ENCODE peak calls at places on chromosomes 4 and X, in four cellular contexts. V is Right ventricle myocardium superior, E is lower leg skin, H is ureter. X is an unnamed sample.

GRCh38 chrX:139200793-139201192 is 329.7 kb upstream of the F9 start:
- DNase-seq in H (no peak), E (no peak), V (no peak), X (peak; percentile 31)

GRCh38 chr4:138592801-138593200 is 350.7 kb upstream of the SLC7A11 start:
- DNase-seq in H (no peak), E (no peak), V (no peak), X (no peak)

GRCh38 chr4:185215261-185215660 is 5.9 kb downstream of the SNX25 start:
- DNase-seq in H (no peak), V (no peak), E (no peak), X (no peak)

GRCh38 chr4:20615492-20616136 is 84.6 kb upstream of the PACRGL start:
- DNase-seq in E (no peak), H (no peak), V (no peak), X (no peak)

GRCh38 chr4:149120331-149121014 is 678.3 kb upstream of the NR3C2 start:
- DNase-seq in H (no peak), V (no peak), E (no peak), X (no peak)

GRCh38 chr4:8587469-8588195 is 4.9 kb upstream of the CPZ start:
- DNase-seq in H (no peak), V (no peak), E (no peak), X (no peak)

GRCh38 chrX:44342866-44343265 is 606 bp downstream of the EFHC2 start:
- DNase-seq in H (no peak), V (no peak), E (no peak), X (no peak)

GRCh38 chr4:105620640-105621323 is 68.4 kb downstream of the ARHGEF38 start:
- DNase-seq in V (no peak), E (no peak), H (no peak), X (no peak)

GRCh38 chr4:186712690-186713089 is 11.0 kb downstream of the FAT1 start:
- DNase-seq in V (no peak), E (no peak), H (no peak), X (no peak)

GRCh38 chr4:119205690-119206089 is 6.8 kb upstream of the USP53 start:
- DNase-seq in E (no peak), H (no peak), V (no peak), X (no peak)

GRCh38 chrX:132614297-132614696 is 125.5 kb upstream of the MBNL3 start:
- DNase-seq in E (no peak), V (no peak), H (no peak), X (no peak)

GRCh38 chr4:13984996-13985780 is 357.7 kb upstream of the BOD1L1 start:
- DNase-seq in H (no peak), E (no peak), V (no peak), X (no peak)

GRCh38 chr4:12791536-12791935 is 692.6 kb downstream of the RAB28 start:
- DNase-seq in H (no peak), E (no peak), V (no peak), X (no peak)

GRCh38 chr4:15162465-15163283 is 160.4 kb downstream of the CPEB2 start:
- DNase-seq in H (no peak), E (no peak), V (no peak), X (no peak)

GRCh38 chr4:45662996-45663395 is 460.9 kb downstream of the GABRG1 start:
- DNase-seq in E (no peak), V (peak; percentile 51), H (no peak), X (peak; percentile 76)

GRCh38 chrX:24341795-24342194 is 18.6 kb upstream of the SUPT20HL1 start:
- DNase-seq in E (no peak), V (no peak), H (no peak), X (no peak)

GRCh38 chr4:683982-684571 is 4.9 kb downstream of the SLC49A3 start:
- DNase-seq in V (peak; percentile 88), H (peak; percentile 62), E (no peak), X (peak; percentile 74)

GRCh38 chrX:45126158-45126557 is 74.5 kb downstream of the DIPK2B start:
- DNase-seq in V (no peak), H (no peak), E (no peak), X (no peak)

GRCh38 chr4:168269879-168270278 is 48.7 kb downstream of the DDX60 start:
- DNase-seq in E (no peak), H (no peak), V (no peak), X (no peak)

GRCh38 chrX:120562569-120562926 is 1.8 kb upstream of the CUL4B start:
- DNase-seq in V (no peak), H (no peak), E (no peak), X (no peak)

GRCh38 chrX:39174761-39175417 is 373.6 kb downstream of the MID1IP1 start:
- DNase-seq in H (no peak), V (no peak), E (peak; percentile 78), X (peak; percentile 38)

GRCh38 chrX:38704146-38704882 is 96.9 kb upstream of the MID1IP1 start:
- DNase-seq in E (no peak), V (no peak), H (no peak), X (no peak)

GRCh38 chrX:13010546-13010945 is 33.9 kb downstream of the FAM9C start:
- DNase-seq in H (no peak), E (no peak), V (no peak), X (no peak)

GRCh38 chrX:150362599-150363481 is at the start of gene MAMLD1:
- DNase-seq in H (peak; percentile 67), E (peak; percentile 95), V (peak; percentile 84), X (peak; percentile 70)

GRCh38 chrX:31333181-31333831 is 261.5 kb upstream of the FTHL17 start:
- DNase-seq in E (no peak), V (no peak), H (no peak), X (no peak)

GRCh38 chr4:165192500-165192898 is 14.9 kb upstream of the KLHL2 start:
- DNase-seq in V (no peak), E (no peak), H (no peak), X (no peak)

GRCh38 chr4:141788169-141788915 is 152.0 kb downstream of the IL15 start:
- DNase-seq in E (no peak), V (no peak), H (no peak), X (no peak)